ENCODE peak calls at places on chromosomes 13 and 19, in seven cellular contexts. R is SW 1271; Y is nucleus accumbens; T is T-helper 2 cell treated with Interferon-gamma antibody and Interleukin-4, amounts not matched to agents 5 μg/mL and 100 μg/mL, for 36 hours; H is AG08395; S is neural crest cell; Z is cerebellar cortex. F is an unnamed sample.

GRCh38 chr19:10701955-10702307 is 692 bp downstream of the QTRT1 start:
- DNase-seq in S (peak), R (no peak), H (no peak), Z (no peak), T (no peak), Y (no peak), F (peak)

GRCh38 chr19:17966497-17967257 is at the start of gene KCNN1:
- DNase-seq in H (no peak), Z (no peak), T (no peak), Y (peak), S (peak), R (no peak), F (peak)

GRCh38 chr13:30832845-30833332 is 73.2 kb upstream of the MEDAG start:
- DNase-seq in R (no peak), S (no peak), Z (peak), Y (peak), H (no peak), T (no peak), F (peak)

GRCh38 chr19:15324791-15325519 is 7.4 kb downstream of the BRD4 start:
- DNase-seq in H (no peak), S (no peak), R (no peak), Y (no peak), T (no peak), Z (no peak), F (no peak)

GRCh38 chr19:33644284-33644836 is 22.6 kb downstream of the CHST8 start:
- DNase-seq in T (no peak), Y (no peak), S (no peak), R (no peak), Z (no peak), H (no peak), F (no peak)

GRCh38 chr13:33263484-33263883 is 22.1 kb downstream of the STARD13 start:
- DNase-seq in S (no peak), Z (no peak), H (no peak), R (no peak), T (no peak), Y (no peak), F (no peak)

GRCh38 chr13:51552027-51552426 is 32.2 kb upstream of the WDFY2 start:
- DNase-seq in S (no peak), T (no peak), R (no peak), H (no peak), Y (no peak), Z (no peak), F (no peak)

GRCh38 chr13:75312884-75313520 is 169.0 kb downstream of the TBC1D4 start:
- DNase-seq in R (no peak), Y (no peak), S (no peak), T (peak), H (no peak), Z (no peak), F (no peak)

GRCh38 chr19:30206187-30206586 is 166.0 kb upstream of the ZNF536 start:
- DNase-seq in T (no peak), R (no peak), H (no peak), Y (no peak), Z (no peak), S (no peak), F (no peak)

GRCh38 chr13:78764665-78765064 is 105.7 kb upstream of the OBI1 start:
- DNase-seq in S (no peak), R (no peak), T (no peak), H (no peak), Y (no peak), Z (no peak), F (peak)

GRCh38 chr13:97429681-97430081 is 4.3 kb upstream of the RAP2A start:
- DNase-seq in S (no peak), T (no peak), Y (peak), H (peak), R (no peak), Z (peak), F (no peak)

GRCh38 chr19:2567580-2567979 is 91.7 kb downstream of the GADD45B start:
- DNase-seq in Y (no peak), T (no peak), Z (no peak), H (no peak), R (no peak), S (no peak), F (no peak)

GRCh38 chr13:72004975-72005374 is 138.0 kb upstream of the DACH1 start:
- DNase-seq in H (peak), Y (no peak), S (no peak), Z (no peak), T (no peak), R (no peak), F (no peak)

GRCh38 chr19:47498561-47498960 is 14.5 kb upstream of the KPTN start:
- DNase-seq in T (no peak), H (no peak), Z (no peak), Y (no peak), R (no peak), S (no peak), F (no peak)

GRCh38 chr19:53102701-53103140 is 501 bp downstream of the ZNF160 start:
- DNase-seq in S (peak), Z (peak), T (peak), H (peak), Y (no peak), R (peak), F (no peak)

GRCh38 chr19:51610576-51610975 is 19.6 kb downstream of the SIGLEC5 start:
- DNase-seq in T (no peak), H (no peak), R (no peak), Z (no peak), S (no peak), Y (no peak), F (no peak)

GRCh38 chr13:62119739-62120700 is 704.4 kb upstream of the PCDH20 start:
- DNase-seq in H (peak), R (peak), T (no peak), Z (peak), S (no peak), Y (no peak), F (peak)

GRCh38 chr13:41019027-41019487 is at the start of gene ELF1:
- DNase-seq in R (peak), S (no peak), Z (no peak), T (peak), H (peak), Y (no peak), F (peak)

GRCh38 chr13:27953671-27954405 is 15.3 kb downstream of the CDX2 start:
- DNase-seq in T (peak), S (peak), Y (peak), H (peak), R (peak), Z (peak), F (peak)

GRCh38 chr13:99124695-99125334 is 75.8 kb upstream of the UBAC2 start:
- DNase-seq in S (no peak), T (peak), Y (no peak), Z (no peak), H (peak), R (peak), F (no peak)

GRCh38 chr19:33871605-33872004 is 74.9 kb downstream of the KCTD15 start:
- DNase-seq in Z (no peak), T (no peak), S (no peak), Y (no peak), H (no peak), R (no peak), F (no peak)

GRCh38 chr19:47447470-47448359 is 24.0 kb downstream of the SLC8A2 start:
- DNase-seq in S (peak), H (peak), R (no peak), Y (peak), T (peak), Z (peak), F (peak)

GRCh38 chr19:45901432-45901903 is 945 bp downstream of the MYPOP start:
- DNase-seq in Z (no peak), Y (no peak), T (no peak), R (no peak), H (peak), S (no peak), F (peak)

GRCh38 chr13:32225494-32225931 is 89.7 kb downstream of the ZAR1L start:
- DNase-seq in Z (no peak), T (no peak), R (no peak), H (peak), Y (no peak), S (no peak), F (no peak)

GRCh38 chr19:18798384-18799352 is 7.6 kb upstream of the COMP start:
- DNase-seq in Z (no peak), S (no peak), H (no peak), R (no peak), T (no peak), Y (no peak), F (no peak)

GRCh38 chr19:2994588-2995131 is 17.3 kb downstream of the TLE6 start:
- DNase-seq in S (no peak), R (no peak), Z (no peak), T (no peak), Y (no peak), H (no peak), F (no peak)

GRCh38 chr13:54658771-54659170 is 1630.2 kb downstream of the OLFM4 start:
- DNase-seq in H (no peak), T (no peak), Y (no peak), S (no peak), Z (no peak), R (no peak), F (no peak)

GRCh38 chr13:90015565-90016507 is 1331.7 kb upstream of the MIR17HG start:
- DNase-seq in Y (no peak), R (no peak), Z (no peak), T (no peak), H (no peak), S (no peak), F (no peak)

GRCh38 chr13:33351324-33351723 is 65.8 kb upstream of the STARD13 start:
- DNase-seq in R (no peak), Y (no peak), Z (no peak), S (no peak), T (no peak), H (peak), F (peak)

GRCh38 chr13:78410164-78410563 is 193.2 kb downstream of the POU4F1 start:
- DNase-seq in Y (no peak), H (no peak), Z (no peak), R (no peak), S (no peak), T (no peak), F (no peak)

GRCh38 chr19:7989071-7989575 is 16.3 kb downstream of the ELAVL1 start:
- DNase-seq in S (no peak), H (no peak), Z (no peak), Y (no peak), T (no peak), R (peak), F (no peak)